ENCODE peak calls at places on chromosomes 3 and 15, in ten cellular contexts. H is astrocyte of the spinal cord; G is omental fat pad; Z is dorsolateral prefrontal cortex; V is WERI-Rb-1; S is GM06990; E is foreskin keratinocyte; W is AG09319; J is CD8-positive, alpha-beta T cell; D is lower leg skin. L is an unnamed sample.
A peak's percentile ranks its signal among the peaks of the same experiment; 100 is the strongest.

GRCh38 chr15:32670624-32671022 is 29.1 kb downstream of the SCG5 start:
- DNase-seq in H (no peak), G (no peak), Z (no peak), V (no peak), S (no peak), E (no peak), W (no peak), J (no peak), D (no peak), L (no peak)

GRCh38 chr3:27802425-27802824 is 80.3 kb upstream of the EOMES start:
- DNase-seq in H (no peak), G (no peak), Z (no peak), V (no peak), S (no peak), E (no peak), W (no peak), J (no peak), D (no peak), L (no peak)

GRCh38 chr3:12782172-12782815 is 14.2 kb upstream of the CAND2 start:
- DNase-seq in H (peak; percentile 47), G (no peak), Z (no peak), V (no peak), S (no peak), E (no peak), W (no peak), J (no peak), D (no peak), L (no peak)

GRCh38 chr3:28860307-28860706 is 420.6 kb upstream of the RBMS3 start:
- DNase-seq in H (no peak), G (no peak), Z (no peak), V (no peak), S (no peak), E (no peak), W (no peak), J (no peak), D (peak; percentile 27), L (no peak)

GRCh38 chr15:48336940-48337339 is 5.7 kb downstream of the DUT start:
- DNase-seq in H (no peak), G (no peak), Z (no peak), V (peak; percentile 25), S (no peak), E (no peak), W (no peak), J (peak; percentile 12), D (no peak), L (peak; percentile 11)

GRCh38 chr3:27354161-27354560 is 15.0 kb downstream of the NEK10 start:
- DNase-seq in H (no peak), G (no peak), Z (no peak), V (no peak), S (no peak), E (no peak), W (no peak), J (no peak), D (no peak), L (no peak)

GRCh38 chr15:65919353-65919752 is 50.1 kb downstream of the RAB11A start:
- DNase-seq in H (no peak), G (no peak), Z (no peak), V (no peak), S (no peak), E (no peak), W (no peak), J (no peak), D (no peak), L (no peak)

GRCh38 chr3:66302288-66302687 is 81.5 kb downstream of the SLC25A26 start:
- DNase-seq in H (no peak), G (no peak), Z (no peak), V (no peak), S (no peak), E (no peak), W (no peak), J (peak; percentile 39), D (no peak), L (no peak)

GRCh38 chr15:78985859-78986470 is 41.1 kb upstream of the CTSH start:
- DNase-seq in H (no peak), G (no peak), Z (no peak), V (no peak), S (no peak), E (no peak), W (no peak), J (no peak), D (no peak), L (no peak)

GRCh38 chr15:60563539-60564404 is 84.8 kb upstream of the ICE2 start:
- DNase-seq in H (no peak), G (no peak), Z (no peak), V (no peak), S (no peak), E (no peak), W (no peak), J (peak; percentile 39), D (no peak), L (no peak)

GRCh38 chr15:55494927-55495326 is 13.1 kb downstream of the DNAAF4 start:
- DNase-seq in H (no peak), G (no peak), Z (no peak), V (no peak), S (no peak), E (no peak), W (no peak), J (no peak), D (no peak), L (no peak)

GRCh38 chr3:152296382-152296781 is 27.7 kb downstream of the MBNL1 start:
- DNase-seq in H (no peak), G (no peak), Z (no peak), V (no peak), S (no peak), E (no peak), W (no peak), J (no peak), D (no peak), L (no peak)

GRCh38 chr3:63441262-63441661 is 163.2 kb downstream of the SYNPR start:
- DNase-seq in H (no peak), G (no peak), Z (no peak), V (no peak), S (no peak), E (no peak), W (no peak), J (no peak), D (no peak), L (no peak)

GRCh38 chr15:85479071-85479647 is 98.8 kb downstream of the AKAP13 start:
- DNase-seq in H (peak; percentile 72), G (no peak), Z (no peak), V (no peak), S (no peak), E (peak; percentile 73), W (no peak), J (no peak), D (no peak), L (peak; percentile 19)

GRCh38 chr3:158127250-158128219 is 17.6 kb downstream of the RSRC1 start:
- DNase-seq in H (peak; percentile 39), G (no peak), Z (no peak), V (no peak), S (peak; percentile 41), E (peak; percentile 64), W (no peak), J (no peak), D (no peak), L (peak; percentile 36)

GRCh38 chr15:60507596-60508424 is 28.9 kb upstream of the ICE2 start:
- DNase-seq in H (peak; percentile 74), G (no peak), Z (no peak), V (peak; percentile 29), S (peak; percentile 20), E (no peak), W (peak; percentile 37), J (peak; percentile 49), D (peak; percentile 44), L (peak; percentile 66)

DNA sequence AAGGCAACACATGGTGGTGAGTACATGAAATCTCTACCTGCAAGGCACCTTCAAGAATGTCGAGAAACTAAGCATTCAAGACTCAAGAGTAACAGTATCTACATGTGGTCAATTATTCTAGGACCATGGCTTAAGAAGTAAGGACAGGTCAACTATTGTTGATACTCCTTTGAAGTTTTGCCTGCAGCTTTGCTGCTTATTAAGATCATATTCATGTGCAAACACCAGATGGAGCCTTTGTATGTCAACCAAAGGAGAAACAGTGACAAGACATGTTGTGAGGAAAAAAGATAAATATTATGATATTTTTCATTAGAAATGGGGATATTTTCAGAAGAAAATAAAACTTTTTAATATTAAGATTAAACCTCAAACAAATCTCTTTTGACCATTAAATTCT is 52.3 kb upstream of the FGF7 start:
- DNase-seq in H (peak; percentile 17), G (no peak), Z (no peak), V (no peak), S (no peak), E (no peak), W (no peak), J (no peak), D (no peak), L (no peak)
- TF ChIP-seq CTCF in H (no peak), G (no peak), Z (no peak), V (no peak), S (peak; percentile 13), E (peak; percentile 44), W (peak; percentile 27), J (no peak), D (no peak), L (no peak)

GRCh38 chr3:104820959-104821358 is 545.8 kb upstream of the ALCAM start:
- DNase-seq in H (no peak), G (no peak), Z (no peak), V (no peak), S (no peak), E (no peak), W (no peak), J (no peak), D (no peak), L (no peak)
- TF ChIP-seq CTCF in H (no peak), G (no peak), Z (no peak), V (no peak), S (no peak), E (no peak), W (no peak), J (no peak), D (no peak), L (no peak)

DNA sequence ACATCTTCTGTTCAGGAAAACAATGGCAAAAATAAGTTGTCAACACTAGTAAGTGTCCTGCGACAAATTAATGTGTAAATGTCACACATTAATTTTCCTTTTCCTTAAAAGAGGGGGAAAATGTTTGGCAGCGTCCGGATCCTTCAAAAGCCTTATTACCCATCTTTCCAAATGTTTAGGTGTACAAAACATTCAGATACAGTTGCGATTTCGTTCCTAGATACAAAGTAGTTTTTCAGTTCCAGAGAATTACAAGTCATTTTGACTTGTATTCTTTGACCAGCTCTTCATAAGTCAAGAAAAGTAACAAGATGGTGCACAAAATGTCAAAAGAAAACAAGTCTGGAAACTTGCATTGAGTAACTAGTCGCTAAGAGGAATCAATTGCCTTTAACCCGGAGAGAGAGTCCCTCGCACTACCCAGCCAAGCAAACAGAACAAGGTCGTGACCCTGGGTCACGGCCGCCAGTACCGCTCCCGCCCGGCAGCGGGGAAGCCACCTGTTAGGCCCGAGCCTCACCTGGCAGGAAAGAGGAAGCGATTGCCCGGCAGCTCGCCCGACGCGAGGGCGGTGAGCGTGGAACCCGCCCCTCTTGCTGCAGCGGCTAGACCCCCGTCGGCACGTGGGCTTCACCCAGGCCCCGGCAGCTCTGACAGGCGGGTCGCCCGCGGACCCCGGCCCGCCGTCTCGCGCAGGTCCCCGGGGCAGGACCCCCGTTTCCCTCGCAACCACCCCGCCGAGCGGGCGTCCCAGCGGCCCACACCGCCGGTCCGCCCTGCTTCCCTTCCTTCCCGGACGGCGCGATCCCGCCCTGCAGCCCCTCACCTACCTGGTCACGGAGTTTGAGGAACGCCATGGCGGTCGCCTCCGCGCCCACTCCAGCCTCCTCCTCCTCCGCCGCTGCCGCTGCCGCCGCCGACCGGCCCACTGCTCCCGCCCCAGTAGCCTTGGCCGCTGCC is 61.0 kb upstream of the ANKRD28 start:
- DNase-seq in H (no peak), G (no peak), Z (no peak), V (peak; percentile 61), S (peak; percentile 88), E (peak; percentile 12), W (no peak), J (peak; percentile 60), D (peak; percentile 17), L (peak; percentile 26)
- TF ChIP-seq CTCF in H (no peak), G (no peak), Z (no peak), V (no peak), S (no peak), E (peak; percentile 6), W (no peak), J (no peak), D (no peak), L (no peak)

GRCh38 chr3:147945968-147946519 is 536.9 kb downstream of the ZIC1 start:
- DNase-seq in H (peak; percentile 98), G (peak; percentile 24), Z (no peak), V (no peak), S (no peak), E (peak; percentile 25), W (peak; percentile 75), J (no peak), D (no peak), L (peak; percentile 48)
- TF ChIP-seq CTCF in H (peak; percentile 82), G (no peak), Z (peak; percentile 52), V (peak; percentile 9), S (peak; percentile 67), E (peak; percentile 47), W (peak; percentile 81), J (no peak), D (no peak), L (peak; percentile 63)

L was measured in RWPE1.